ENCODE peak calls at places on chromosomes 16 and 17, in five cellular contexts. One of them, this sample, is unnamed.

GRCh38 chr16:56549744-56550385 is 15.0 kb upstream of the MT4 start:
- DNase-seq in IMR-90: peak; percentile 28
- DNase-seq in A549: no peak
- DNase-seq in H1: no peak
- DNase-seq in stomach: no peak
- DNase-seq in this sample: no peak

GRCh38 chr16:69408451-69408850 is 16.0 kb upstream of the CYB5B start:
- DNase-seq in IMR-90: no peak
- DNase-seq in A549: no peak
- DNase-seq in H1: no peak
- DNase-seq in stomach: peak; percentile 61
- DNase-seq in this sample: no peak

GRCh38 chr17:33497623-33498022 is 204.5 kb upstream of the ASIC2 start:
- DNase-seq in IMR-90: no peak
- DNase-seq in A549: no peak
- DNase-seq in H1: no peak
- DNase-seq in stomach: no peak
- DNase-seq in this sample: no peak

GRCh38 chr16:57485091-57485915 is 990 bp downstream of the DOK4 start:
- DNase-seq in IMR-90: no peak
- DNase-seq in A549: no peak
- DNase-seq in H1: no peak
- DNase-seq in stomach: peak; percentile 61
- DNase-seq in this sample: peak; percentile 33

GRCh38 chr17:57288753-57289121 is 32.4 kb downstream of the MSI2 start:
- DNase-seq in IMR-90: no peak
- DNase-seq in A549: no peak
- DNase-seq in H1: no peak
- DNase-seq in stomach: no peak
- DNase-seq in this sample: no peak

GRCh38 chr17:4899341-4900230 is at the start of gene C17orf107:
- DNase-seq in IMR-90: peak; percentile 79
- DNase-seq in A549: no peak
- DNase-seq in H1: no peak
- DNase-seq in stomach: peak; percentile 91
- DNase-seq in this sample: no peak

GRCh38 chr16:61024180-61024900 is 1011.9 kb downstream of the CDH8 start:
- DNase-seq in IMR-90: no peak
- DNase-seq in A549: no peak
- DNase-seq in H1: no peak
- DNase-seq in stomach: no peak
- DNase-seq in this sample: no peak

GRCh38 chr16:19578378-19578851 is 22.9 kb downstream of the VPS35L start:
- DNase-seq in IMR-90: no peak
- DNase-seq in A549: no peak
- DNase-seq in H1: no peak
- DNase-seq in stomach: no peak
- DNase-seq in this sample: no peak

GRCh38 chr16:87350681-87351319 is 32.8 kb downstream of the FBXO31 start:
- DNase-seq in IMR-90: peak; percentile 43
- DNase-seq in A549: no peak
- DNase-seq in H1: no peak
- DNase-seq in stomach: no peak
- DNase-seq in this sample: no peak

GRCh38 chr17:76246080-76247066 is 6.1 kb upstream of the RNF157 start:
- DNase-seq in IMR-90: peak; percentile 53
- DNase-seq in A549: no peak
- DNase-seq in H1: no peak
- DNase-seq in stomach: no peak
- DNase-seq in this sample: no peak

GRCh38 chr17:82171750-82172375 is 40.8 kb downstream of the CCDC57 start:
- DNase-seq in IMR-90: no peak
- DNase-seq in A549: no peak
- DNase-seq in H1: no peak
- DNase-seq in stomach: no peak
- DNase-seq in this sample: no peak

GRCh38 chr17:64661731-64661980 is 451 bp downstream of the SMURF2 start:
- DNase-seq in IMR-90: no peak
- DNase-seq in A549: no peak
- DNase-seq in H1: no peak
- DNase-seq in stomach: no peak
- DNase-seq in this sample: no peak

GRCh38 chr16:80407265-80407987 is 133.4 kb upstream of the DYNLRB2 start:
- DNase-seq in IMR-90: no peak
- DNase-seq in A549: no peak
- DNase-seq in H1: no peak
- DNase-seq in stomach: no peak
- DNase-seq in this sample: no peak

GRCh38 chr17:55756689-55757088 is 5.8 kb downstream of the PCTP start:
- DNase-seq in IMR-90: no peak
- DNase-seq in A549: no peak
- DNase-seq in H1: no peak
- DNase-seq in stomach: no peak
- DNase-seq in this sample: no peak

GRCh38 chr17:82332669-82333278 is 792 bp downstream of the SECTM1 start:
- DNase-seq in IMR-90: peak; percentile 55
- DNase-seq in A549: peak; percentile 69
- DNase-seq in H1: no peak
- DNase-seq in stomach: peak; percentile 56
- DNase-seq in this sample: peak; percentile 70

GRCh38 chr16:46853713-46854443 is 22.9 kb upstream of the C16orf87 start:
- DNase-seq in IMR-90: peak; percentile 69
- DNase-seq in A549: peak; percentile 75
- DNase-seq in H1: peak; percentile 87
- DNase-seq in stomach: peak; percentile 87
- DNase-seq in this sample: peak; percentile 53

GRCh38 chr17:48278755-48279491 is 151.1 kb downstream of the SKAP1 start:
- DNase-seq in IMR-90: no peak
- DNase-seq in A549: no peak
- DNase-seq in H1: no peak
- DNase-seq in stomach: no peak
- DNase-seq in this sample: no peak

GRCh38 chr17:65560628-65561371 is 648 bp downstream of the AXIN2 start:
- DNase-seq in IMR-90: peak; percentile 83
- DNase-seq in A549: peak; percentile 82
- DNase-seq in H1: peak; percentile 86
- DNase-seq in stomach: peak; percentile 92
- DNase-seq in this sample: peak; percentile 92

GRCh38 chr17:43014020-43014615 is 7.5 kb downstream of the IFI35 start:
- DNase-seq in IMR-90: no peak
- DNase-seq in A549: no peak
- DNase-seq in H1: no peak
- DNase-seq in stomach: no peak
- DNase-seq in this sample: no peak

GRCh38 chr17:676060-676745 is 38.4 kb downstream of the VPS53 start:
- DNase-seq in IMR-90: peak; percentile 83
- DNase-seq in A549: no peak
- DNase-seq in H1: no peak
- DNase-seq in stomach: no peak
- DNase-seq in this sample: no peak

GRCh38 chr17:67076290-67076689 is 31.9 kb downstream of the CACNG1 start:
- DNase-seq in IMR-90: no peak
- DNase-seq in A549: no peak
- DNase-seq in H1: no peak
- DNase-seq in stomach: no peak
- DNase-seq in this sample: no peak

GRCh38 chr16:4520913-4521312 is 17.7 kb downstream of the CDIP1 start:
- DNase-seq in IMR-90: no peak
- DNase-seq in A549: no peak
- DNase-seq in H1: no peak
- DNase-seq in stomach: no peak
- DNase-seq in this sample: no peak

GRCh38 chr17:39641883-39642282 is 4.9 kb downstream of the STARD3 start:
- DNase-seq in IMR-90: no peak
- DNase-seq in A549: no peak
- DNase-seq in H1: no peak
- DNase-seq in stomach: no peak
- DNase-seq in this sample: no peak

GRCh38 chr17:61583242-61583641 is 7.8 kb downstream of the NACA2 start:
- DNase-seq in IMR-90: peak; percentile 83
- DNase-seq in A549: peak; percentile 73
- DNase-seq in H1: no peak
- DNase-seq in stomach: no peak
- DNase-seq in this sample: peak; percentile 45

GRCh38 chr16:18792836-18793433 is 2.8 kb upstream of the RPS15A start:
- DNase-seq in IMR-90: no peak
- DNase-seq in A549: no peak
- DNase-seq in H1: no peak
- DNase-seq in stomach: no peak
- DNase-seq in this sample: no peak

GRCh38 chr17:80393491-80393890 is 21.5 kb upstream of the ENDOV start:
- DNase-seq in IMR-90: no peak
- DNase-seq in A549: no peak
- DNase-seq in H1: no peak
- DNase-seq in stomach: no peak
- DNase-seq in this sample: no peak

GRCh38 chr17:63474174-63474913 is 2.5 kb upstream of the ACE start:
- DNase-seq in IMR-90: no peak
- DNase-seq in A549: no peak
- DNase-seq in H1: no peak
- DNase-seq in stomach: peak; percentile 83
- DNase-seq in this sample: peak; percentile 76

DNA sequence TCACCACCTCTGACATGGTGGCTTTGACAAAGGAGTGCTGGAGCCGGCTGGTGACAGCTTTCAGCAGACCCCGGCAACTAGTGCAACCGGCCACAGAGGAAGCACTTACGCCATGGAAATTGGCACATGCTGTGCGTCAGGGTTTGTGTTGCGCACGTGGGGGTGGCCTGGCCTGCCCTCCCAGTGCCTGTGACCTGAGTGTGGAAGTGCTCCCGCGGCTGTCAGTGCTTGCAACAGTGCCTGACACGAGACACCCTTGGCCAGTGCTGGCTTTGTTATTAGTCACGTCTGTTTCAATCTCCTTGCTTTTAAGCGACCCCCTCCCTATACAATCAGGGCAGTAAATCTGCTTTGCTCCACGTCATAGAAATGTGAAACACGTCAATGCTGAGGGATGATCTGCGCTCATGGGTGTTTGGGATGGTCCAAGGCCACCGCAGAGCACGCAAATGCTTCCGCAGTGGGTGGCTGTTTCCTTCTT is 64.2 kb downstream of the PGS1 start:
- DNase-seq in IMR-90: peak; percentile 88
- DNase-seq in A549: no peak
- DNase-seq in H1: no peak
- DNase-seq in stomach: peak; percentile 48
- DNase-seq in this sample: no peak
- TF ChIP-seq POLR2A in IMR-90: no peak
- TF ChIP-seq POLR2A in A549: no peak
- TF ChIP-seq POLR2A in H1: no peak
- TF ChIP-seq POLR2A in stomach: no peak
- TF ChIP-seq POLR2A in this sample: no peak

GRCh38 chr16:30526823-30527634 is 663 bp upstream of the ZNF768 start:
- DNase-seq in IMR-90: peak; percentile 96
- DNase-seq in A549: peak; percentile 97
- DNase-seq in H1: peak; percentile 97
- DNase-seq in stomach: peak; percentile 99
- DNase-seq in this sample: peak; percentile 97
- TF ChIP-seq POLR2A in IMR-90: peak; percentile 43
- TF ChIP-seq POLR2A in A549: peak; percentile 12
- TF ChIP-seq POLR2A in H1: peak; percentile 81
- TF ChIP-seq POLR2A in stomach: peak; percentile 43
- TF ChIP-seq POLR2A in this sample: no peak

DNA sequence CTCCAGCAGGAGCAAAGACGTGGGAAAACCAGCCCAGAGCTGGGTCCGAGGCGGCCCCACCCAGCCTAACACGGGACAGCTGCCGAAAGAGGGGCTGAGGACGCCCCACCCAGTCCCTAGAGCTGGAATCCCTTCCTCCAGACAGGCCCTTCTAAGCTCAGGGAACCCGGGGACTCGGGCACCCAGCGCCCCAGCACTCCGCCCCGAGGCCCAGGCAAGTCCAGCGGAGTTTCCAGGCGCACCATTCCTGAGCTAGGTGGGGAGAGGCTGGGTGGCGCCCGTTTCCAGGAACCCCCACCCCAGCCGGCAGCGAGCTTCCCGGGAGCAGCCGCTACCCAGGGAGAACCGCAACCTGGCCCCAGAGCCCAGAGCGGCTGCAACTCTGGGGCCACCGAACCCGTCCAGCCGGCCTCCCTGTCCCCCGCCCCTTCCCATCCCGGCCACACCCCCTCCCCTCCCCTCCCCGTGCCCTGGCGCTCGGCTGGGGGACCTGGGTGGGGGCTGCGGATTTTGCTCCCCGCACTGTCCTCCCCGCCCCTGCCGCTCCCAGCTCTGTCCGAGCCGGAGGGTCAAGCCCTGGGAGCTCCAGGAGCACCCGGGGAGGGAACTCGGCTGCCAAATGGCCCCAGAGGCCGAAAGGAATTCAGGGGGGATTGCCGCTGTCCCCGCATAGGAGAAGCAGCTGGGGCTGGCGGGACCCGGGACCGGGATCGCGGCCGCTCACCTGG is 503 bp downstream of the TMC6 start:
- DNase-seq in IMR-90: no peak
- DNase-seq in A549: peak; percentile 45
- DNase-seq in H1: no peak
- DNase-seq in stomach: peak; percentile 48
- DNase-seq in this sample: no peak
- TF ChIP-seq POLR2A in IMR-90: no peak
- TF ChIP-seq POLR2A in A549: no peak
- TF ChIP-seq POLR2A in H1: no peak
- TF ChIP-seq POLR2A in stomach: no peak
- TF ChIP-seq POLR2A in this sample: no peak

DNA sequence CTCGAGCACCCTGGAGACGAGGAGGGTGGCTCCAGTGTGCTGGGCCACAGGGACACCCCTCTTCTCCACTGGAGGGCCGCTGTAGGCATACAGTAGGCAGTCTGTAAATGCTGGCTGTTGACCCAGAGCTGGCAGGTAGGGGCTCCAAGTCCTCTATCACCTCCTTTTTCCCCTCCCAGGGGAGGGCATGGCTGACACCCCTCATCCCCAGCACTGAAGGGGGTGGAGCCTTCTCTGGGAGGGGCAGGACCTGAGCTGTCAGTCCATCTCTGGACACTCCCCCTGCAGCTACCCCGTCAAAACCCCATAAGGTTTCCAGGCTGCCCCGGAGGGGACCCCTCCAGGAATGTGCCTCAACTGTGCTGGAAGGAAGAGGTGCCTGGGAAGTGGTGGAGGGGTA is 2.4 kb downstream of the KCNJ12 start:
- DNase-seq in IMR-90: no peak
- DNase-seq in A549: no peak
- DNase-seq in H1: peak; percentile 70
- DNase-seq in stomach: no peak
- DNase-seq in this sample: no peak
- TF ChIP-seq POLR2A in IMR-90: no peak
- TF ChIP-seq POLR2A in A549: no peak
- TF ChIP-seq POLR2A in H1: no peak
- TF ChIP-seq POLR2A in stomach: no peak
- TF ChIP-seq POLR2A in this sample: no peak

This sample was measured in H54.